ENCODE peak calls at places on chromosomes 1 and 21, in eight cellular contexts. F is anterior cingulate cortex; L is thoracic aorta; V is progenitor cell of endocrine pancreas; C is T-helper 1 cell; A is naive thymus-derived CD4-positive, alpha-beta T cell; Z is HuH-7; Y is cardiac fibroblast. N is an unnamed sample.

GRCh38 chr1:152047954-152048640 is 11.3 kb upstream of the S100A11 start:
- DNase-seq in F (peak), L (peak), V (peak), C (peak), A (peak), Z (peak), Y (peak), N (peak)

GRCh38 chr1:94056996-94057395 is 64.0 kb downstream of the ABCA4 start:
- DNase-seq in F (no peak), L (no peak), V (no peak), C (no peak), A (no peak), Z (no peak), Y (no peak), N (no peak)

GRCh38 chr21:29867796-29868195 is 72.0 kb downstream of the GRIK1 start:
- DNase-seq in F (no peak), L (no peak), V (no peak), C (no peak), A (no peak), Z (no peak), Y (no peak), N (no peak)

GRCh38 chr1:44327679-44328491 is 27.2 kb downstream of the ERI3 start:
- DNase-seq in F (peak), L (peak), V (no peak), C (no peak), A (no peak), Z (peak), Y (peak), N (peak)

GRCh38 chr1:153417136-153417888 is 992 bp downstream of the S100A7A start:
- DNase-seq in F (no peak), L (no peak), V (no peak), C (no peak), A (no peak), Z (no peak), Y (no peak), N (no peak)

GRCh38 chr1:8027748-8028631 is 1.9 kb upstream of the ERRFI1 start:
- DNase-seq in F (no peak), L (no peak), V (no peak), C (no peak), A (no peak), Z (no peak), Y (peak), N (peak)

GRCh38 chr1:29653886-29654450 is 417.6 kb downstream of the PTPRU start:
- DNase-seq in F (no peak), L (no peak), V (no peak), C (no peak), A (no peak), Z (no peak), Y (no peak), N (no peak)

GRCh38 chr21:44416193-44416592 is 39.1 kb upstream of the LRRC3 start:
- DNase-seq in F (no peak), L (no peak), V (no peak), C (no peak), A (no peak), Z (no peak), Y (no peak), N (no peak)

GRCh38 chr1:171245458-171246064 is 2.7 kb upstream of the FMO1 start:
- DNase-seq in F (no peak), L (no peak), V (no peak), C (no peak), A (peak), Z (peak), Y (peak), N (peak)

GRCh38 chr1:7121622-7121988 is 336.4 kb downstream of the CAMTA1 start:
- DNase-seq in F (peak), L (peak), V (no peak), C (no peak), A (no peak), Z (no peak), Y (peak), N (no peak)

GRCh38 chr21:42548687-42549406 is 35.2 kb downstream of the SLC37A1 start:
- DNase-seq in F (no peak), L (no peak), V (no peak), C (no peak), A (no peak), Z (no peak), Y (no peak), N (no peak)

GRCh38 chr1:217432339-217432738 is 198.6 kb downstream of the GPATCH2 start:
- DNase-seq in F (no peak), L (no peak), V (no peak), C (no peak), A (no peak), Z (no peak), Y (no peak), N (no peak)

N was measured in fibroblast of mammary gland.